ENCODE peak calls at places on chromosomes 3 and 15, in ten cellular contexts. L is AG09309, U is ovary, W is bronchial epithelial cell, V is PC-3, G is fibroblast of mammary gland, O is NB4, K is heart right ventricle, M is GM23248, P is cardiac fibroblast. Q is an unnamed sample.

GRCh38 chr3:183586477-183586876 is 31.0 kb upstream of the KLHL6 start:
- DNase-seq in M (no peak), K (no peak), O (no peak), V (no peak), G (no peak), W (no peak), L (no peak), P (no peak), U (no peak), Q (no peak)

GRCh38 chr3:128800241-128801187 is 74.5 kb downstream of the RAB7A start:
- DNase-seq in M (no peak), G (no peak), L (no peak), W (no peak), O (no peak), K (peak), V (no peak), U (no peak), P (no peak), Q (peak)

GRCh38 chr3:194275721-194276120 is 75.4 kb downstream of the CPN2 start:
- DNase-seq in O (no peak), W (no peak), P (no peak), U (no peak), M (peak), G (no peak), V (peak), L (no peak), K (no peak), Q (no peak)

GRCh38 chr15:99084965-99085364 is 19.9 kb upstream of the SYNM start:
- DNase-seq in O (no peak), K (no peak), P (no peak), G (no peak), L (no peak), W (no peak), V (no peak), M (no peak), U (no peak), Q (no peak)

GRCh38 chr3:97889814-97890213 is 68.0 kb downstream of the CRYBG3 start:
- DNase-seq in M (no peak), K (no peak), P (no peak), L (no peak), V (no peak), G (no peak), U (no peak), W (no peak), O (no peak), Q (no peak)

GRCh38 chr15:64634576-64635485 is 140.6 kb downstream of the RBPMS2 start:
- DNase-seq in U (no peak), P (peak), G (no peak), M (no peak), V (no peak), O (no peak), L (no peak), K (peak), W (peak), Q (peak)

GRCh38 chr3:127736801-127737539 is 64.2 kb downstream of the ABTB1 start:
- DNase-seq in L (no peak), M (no peak), O (no peak), P (no peak), K (no peak), W (no peak), G (no peak), U (no peak), V (no peak), Q (no peak)

GRCh38 chr3:127264794-127265514 is 22.9 kb downstream of the PRR20G start:
- DNase-seq in M (no peak), K (no peak), W (no peak), U (no peak), P (no peak), V (no peak), O (no peak), G (no peak), L (no peak), Q (no peak)

GRCh38 chr3:41751597-41751996 is 210.3 kb downstream of the ULK4 start:
- DNase-seq in W (no peak), K (no peak), G (no peak), O (no peak), V (no peak), L (no peak), M (peak), U (no peak), P (no peak), Q (no peak)

GRCh38 chr3:127570520-127570919 is 20.0 kb downstream of the TPRA1 start:
- DNase-seq in U (no peak), W (no peak), L (no peak), G (no peak), K (no peak), O (no peak), V (no peak), M (no peak), P (no peak), Q (no peak)

GRCh38 chr3:121998588-121999473 is 23.2 kb downstream of the ILDR1 start:
- DNase-seq in K (no peak), M (no peak), O (peak), W (no peak), V (no peak), U (no peak), G (no peak), P (no peak), L (no peak), Q (no peak)

GRCh38 chr15:68325721-68326120 is 48.2 kb downstream of the FEM1B start:
- DNase-seq in M (peak), W (no peak), G (no peak), U (no peak), O (peak), V (no peak), K (no peak), P (no peak), L (no peak), Q (no peak)

GRCh38 chr3:21297304-21297703 is 453.7 kb downstream of the ZNF385D start:
- DNase-seq in U (no peak), V (no peak), P (no peak), O (no peak), K (no peak), M (no peak), W (no peak), G (no peak), L (no peak), Q (no peak)

GRCh38 chr15:59420108-59420507 is 17.9 kb upstream of the FAM81A start:
- DNase-seq in P (no peak), V (no peak), G (no peak), W (no peak), L (no peak), M (no peak), U (no peak), O (no peak), K (no peak), Q (no peak)

GRCh38 chr15:82317091-82317489 is 32.2 kb downstream of the GOLGA6L10 start:
- DNase-seq in K (no peak), M (no peak), V (no peak), P (no peak), L (no peak), G (no peak), U (no peak), O (no peak), W (no peak), Q (no peak)

GRCh38 chr3:96182756-96183155 is 631.6 kb upstream of the EPHA6 start:
- DNase-seq in G (no peak), W (peak), U (no peak), P (no peak), V (peak), L (no peak), M (no peak), K (no peak), O (no peak), Q (no peak)

GRCh38 chr3:149087208-149087607 is 875 bp upstream of the HLTF start:
- DNase-seq in W (no peak), V (no peak), K (no peak), P (no peak), U (peak), M (no peak), L (no peak), G (no peak), O (no peak), Q (no peak)

GRCh38 chr15:100116416-100117190 is 225.2 kb downstream of the ADAMTS17 start:
- DNase-seq in K (peak), G (peak), M (no peak), U (peak), V (no peak), W (no peak), P (peak), O (no peak), L (no peak), Q (no peak)

GRCh38 chr3:84600703-84601225 is 358.0 kb upstream of the CADM2 start:
- DNase-seq in G (no peak), U (no peak), P (no peak), L (no peak), K (no peak), W (no peak), M (no peak), O (no peak), V (peak), Q (no peak)

GRCh38 chr3:14439501-14440167 is 37.2 kb downstream of the SLC6A6 start:
- DNase-seq in G (no peak), M (no peak), U (peak), V (no peak), K (peak), L (no peak), O (peak), W (no peak), P (peak), Q (peak)

GRCh38 chr15:96162322-96162721 is 168.2 kb upstream of the NR2F2 start:
- DNase-seq in L (no peak), O (no peak), G (no peak), V (no peak), K (no peak), W (no peak), M (no peak), U (no peak), P (no peak), Q (no peak)

GRCh38 chr3:53495518-53496501 is 1.4 kb downstream of the CACNA1D start:
- DNase-seq in M (no peak), P (no peak), O (no peak), K (no peak), V (no peak), L (no peak), G (no peak), U (peak), W (no peak), Q (no peak)

GRCh38 chr3:42120866-42121265 is 29.7 kb downstream of the TRAK1 start:
- DNase-seq in P (no peak), O (no peak), G (no peak), K (no peak), U (no peak), W (peak), V (peak), L (no peak), M (no peak), Q (no peak)

GRCh38 chr15:60932051-60932915 is 296.8 kb downstream of the RORA start:
- DNase-seq in K (no peak), V (peak), U (no peak), P (peak), W (peak), O (peak), L (peak), G (peak), M (peak), Q (peak)

GRCh38 chr15:41562784-41563198 is 3.8 kb downstream of the TYRO3 start:
- DNase-seq in W (no peak), U (peak), P (peak), V (no peak), L (no peak), G (no peak), O (no peak), K (no peak), M (no peak), Q (no peak)

GRCh38 chr3:64209866-64210609 is 15.2 kb downstream of the PRICKLE2 start:
- DNase-seq in O (no peak), V (no peak), G (peak), P (peak), W (no peak), U (peak), M (peak), L (no peak), K (peak), Q (peak)

GRCh38 chr3:197519801-197520211 is 36.0 kb downstream of the BDH1 start:
- DNase-seq in O (no peak), L (no peak), U (no peak), P (no peak), G (no peak), K (no peak), M (no peak), W (no peak), V (no peak), Q (no peak)

GRCh38 chr3:39338201-39338600 is 8.7 kb downstream of the CCR8 start:
- DNase-seq in M (no peak), L (no peak), P (no peak), G (no peak), K (no peak), V (no peak), W (no peak), U (no peak), O (no peak), Q (no peak)

GRCh38 chr15:58134886-58135285 is 3.3 kb upstream of the AQP9 start:
- DNase-seq in U (no peak), V (no peak), M (no peak), P (no peak), O (no peak), G (no peak), L (no peak), K (no peak), W (no peak), Q (no peak)

GRCh38 chr3:128478576-128479506 is 12.2 kb upstream of the DNAJB8 start:
- DNase-seq in P (no peak), K (no peak), V (no peak), G (no peak), W (no peak), U (no peak), L (no peak), O (no peak), M (no peak), Q (no peak)

GRCh38 chr15:37095993-37096877 is 4.1 kb downstream of the MEIS2 start:
- DNase-seq in P (peak), U (peak), O (no peak), G (no peak), L (no peak), M (peak), W (no peak), K (no peak), V (no peak), Q (no peak)

GRCh38 chr3:107100573-107100972 is 276.7 kb upstream of the CCDC54 start:
- DNase-seq in K (no peak), O (no peak), V (no peak), M (no peak), U (no peak), G (no peak), L (no peak), W (no peak), P (no peak), Q (no peak)

GRCh38 chr3:135238866-135239434 is 443.9 kb downstream of the EPHB1 start:
- DNase-seq in G (no peak), U (no peak), W (no peak), V (no peak), O (no peak), P (no peak), K (no peak), M (no peak), L (no peak), Q (no peak)

GRCh38 chr3:55484741-55485207 is 2.3 kb downstream of the WNT5A start:
- DNase-seq in L (no peak), K (no peak), O (no peak), W (no peak), M (peak), P (no peak), G (no peak), V (peak), U (no peak), Q (no peak)

GRCh38 chr3:56251343-56251945 is 216.8 kb downstream of the ERC2 start:
- DNase-seq in P (peak), K (peak), M (peak), W (peak), U (no peak), O (peak), L (peak), G (peak), V (peak), Q (peak)

GRCh38 chr3:180828001-180828720 is 84.3 kb upstream of the FXR1 start:
- DNase-seq in P (no peak), M (no peak), O (no peak), L (no peak), U (no peak), G (no peak), V (no peak), W (no peak), K (no peak), Q (no peak)
- H3K4me3 ChIP-seq in P (no peak), M (no peak), O (no peak), L (no peak), U (no peak), G (no peak), V (no peak), W (no peak), K (no peak), Q (no peak)

GRCh38 chr15:85771276-85771675 is 23.4 kb downstream of the KLHL25 start:
- DNase-seq in L (no peak), V (no peak), U (no peak), K (no peak), G (no peak), P (peak), W (no peak), M (no peak), O (no peak), Q (no peak)

GRCh38 chr15:85770722-85771041 is 24.0 kb downstream of the KLHL25 start:
- DNase-seq in M (no peak), G (no peak), O (no peak), V (no peak), P (no peak), W (no peak), U (no peak), K (no peak), L (no peak), Q (no peak)

GRCh38 chr15:85772668-85773067 is 22.1 kb downstream of the KLHL25 start:
- DNase-seq in M (no peak), O (no peak), G (no peak), U (no peak), P (no peak), W (peak), K (no peak), V (no peak), L (no peak), Q (no peak)

GRCh38 chr15:85773249-85773648 is 21.5 kb downstream of the KLHL25 start:
- DNase-seq in M (no peak), V (no peak), P (no peak), O (no peak), W (no peak), L (no peak), G (no peak), K (no peak), U (no peak), Q (no peak)

DNA sequence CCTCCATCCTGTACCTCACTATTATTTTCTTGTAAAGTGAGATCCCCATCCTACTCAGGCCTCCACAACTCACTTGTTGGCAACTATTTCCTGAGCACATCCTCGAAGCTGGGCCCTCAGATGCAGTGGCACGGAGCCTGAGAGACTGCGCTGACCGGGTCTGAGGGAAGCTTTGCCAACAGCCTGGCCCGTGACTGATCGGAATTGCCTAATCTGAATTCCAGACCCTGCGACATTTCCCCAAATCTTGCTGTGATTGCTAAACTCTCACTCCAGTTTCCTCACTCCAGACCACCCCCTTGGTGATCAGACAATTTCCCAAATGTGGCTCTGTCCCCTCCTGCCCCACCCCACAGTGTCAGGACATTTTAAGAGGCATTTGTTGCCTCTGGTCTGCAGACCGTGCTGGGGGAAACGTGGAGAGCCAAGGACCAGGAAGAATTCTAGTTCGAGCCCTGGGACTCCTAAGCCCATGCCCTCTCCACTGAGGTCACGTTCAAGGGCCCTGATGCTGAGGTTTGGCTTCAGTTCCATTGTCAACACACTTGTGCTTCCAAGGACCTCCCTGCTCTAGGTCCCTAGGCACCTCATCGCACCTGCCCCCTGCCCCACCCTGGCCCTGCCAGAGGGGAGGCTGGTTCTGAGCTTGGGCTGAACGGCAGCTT is 22.8 kb downstream of the KLHL25 start:
- DNase-seq in G (peak), L (peak), W (no peak), M (peak), K (no peak), U (peak), P (peak), O (no peak), V (no peak), Q (no peak)
- H3K4me3 ChIP-seq in G (no peak), L (no peak), W (no peak), M (no peak), K (no peak), U (no peak), P (no peak), O (no peak), V (no peak), Q (no peak)

GRCh38 chr3:9951598-9951961 is 628 bp downstream of the PRRT3 start:
- DNase-seq in L (no peak), P (no peak), K (no peak), G (no peak), M (peak), V (no peak), O (no peak), W (no peak), U (no peak), Q (no peak)
- H3K4me3 ChIP-seq in L (peak), P (peak), K (peak), G (peak), M (peak), V (peak), O (no peak), W (peak), U (peak), Q (peak)

GRCh38 chr3:32238816-32239637 is 547 bp downstream of the CMTM8 start:
- DNase-seq in V (peak), U (peak), O (peak), G (peak), M (peak), P (peak), K (peak), W (no peak), L (no peak), Q (no peak)
- H3K4me3 ChIP-seq in V (peak), U (peak), O (peak), G (peak), M (peak), P (peak), K (peak), W (peak), L (peak), Q (peak)

GRCh38 chr15:38509152-38509551 is 55.2 kb downstream of the FAM98B start:
- DNase-seq in L (no peak), K (no peak), M (no peak), G (no peak), V (no peak), O (no peak), W (no peak), P (no peak), U (no peak), Q (no peak)

GRCh38 chr15:38507570-38507969 is 53.6 kb downstream of the FAM98B start:
- DNase-seq in W (no peak), L (no peak), O (no peak), G (no peak), K (no peak), U (no peak), V (no peak), M (no peak), P (no peak), Q (no peak)

GRCh38 chr15:38508647-38509046 is 54.7 kb downstream of the FAM98B start:
- DNase-seq in G (no peak), O (no peak), U (no peak), W (no peak), L (no peak), V (no peak), K (no peak), P (no peak), M (no peak), Q (no peak)

GRCh38 chr15:38504680-38505467 is 50.9 kb downstream of the FAM98B start:
- DNase-seq in V (no peak), O (no peak), K (no peak), G (no peak), U (no peak), P (no peak), W (no peak), M (no peak), L (no peak), Q (peak)

GRCh38 chr15:38503497-38503896 is 49.6 kb downstream of the FAM98B start:
- DNase-seq in L (no peak), U (no peak), P (no peak), M (no peak), K (no peak), G (no peak), W (no peak), V (no peak), O (no peak), Q (no peak)
- H3K4me3 ChIP-seq in L (no peak), U (no peak), P (no peak), M (no peak), K (no peak), G (no peak), W (no peak), V (no peak), O (no peak), Q (no peak)

GRCh38 chr15:71182522-71182921 is 67.3 kb downstream of the THSD4 start:
- DNase-seq in G (peak), U (no peak), L (no peak), P (peak), O (no peak), K (no peak), M (no peak), V (no peak), W (no peak), Q (no peak)

GRCh38 chr15:71186267-71186666 is 71.0 kb downstream of the THSD4 start:
- DNase-seq in W (no peak), P (no peak), V (no peak), L (no peak), M (no peak), U (no peak), K (peak), G (no peak), O (no peak), Q (no peak)

GRCh38 chr15:71185706-71186105 is 70.4 kb downstream of the THSD4 start:
- DNase-seq in K (no peak), M (no peak), U (no peak), G (no peak), W (no peak), P (no peak), O (no peak), L (no peak), V (no peak), Q (no peak)

GRCh38 chr15:71183063-71183462 is 67.8 kb downstream of the THSD4 start:
- DNase-seq in M (no peak), P (no peak), V (no peak), W (no peak), G (no peak), K (no peak), U (no peak), L (no peak), O (no peak), Q (no peak)

GRCh38 chr15:71181454-71181853 is 66.2 kb downstream of the THSD4 start:
- DNase-seq in W (no peak), G (no peak), V (no peak), L (no peak), U (no peak), P (no peak), O (no peak), K (no peak), M (no peak), Q (no peak)
- H3K4me3 ChIP-seq in W (no peak), G (no peak), V (no peak), L (no peak), U (no peak), P (no peak), O (no peak), K (no peak), M (no peak), Q (no peak)

Q was measured in astrocyte of the cerebellum.